ENCODE peak calls at places on chromosomes 3 and 15, in six cellular contexts. D, X, Y, U, E and F are unnamed samples.
A peak's percentile ranks its signal among the peaks of the same experiment; 100 is the strongest.

GRCh38 chr15:49760749-49761148 is 139.9 kb downstream of the DTWD1 start:
- DNase-seq in D (no peak), E (no peak), Y (no peak), U (no peak), X (no peak), F (no peak)

GRCh38 chr3:72158639-72159005 is 373.7 kb upstream of the PROK2 start:
- DNase-seq in E (no peak), X (no peak), D (no peak), Y (no peak), U (no peak), F (no peak)

GRCh38 chr15:93485922-93486327 is 396.9 kb upstream of the RGMA start:
- DNase-seq in Y (no peak), X (no peak), U (no peak), E (no peak), D (no peak), F (no peak)

GRCh38 chr3:173617490-173617889 is 219.9 kb downstream of the NLGN1 start:
- DNase-seq in Y (no peak), D (no peak), U (peak; percentile 4), X (no peak), E (no peak), F (no peak)

GRCh38 chr15:43939070-43939469 is 112.3 kb downstream of the WDR76 start:
- DNase-seq in Y (no peak), D (peak; percentile 25), E (no peak), X (peak; percentile 59), U (peak; percentile 40), F (no peak)

GRCh38 chr15:70435369-70435768 is 328.0 kb downstream of the UACA start:
- DNase-seq in E (no peak), U (no peak), D (no peak), X (no peak), Y (no peak), F (no peak)

GRCh38 chr15:100115711-100116090 is 226.1 kb downstream of the ADAMTS17 start:
- DNase-seq in E (no peak), X (no peak), U (no peak), Y (no peak), D (no peak), F (no peak)

GRCh38 chr3:78857494-78858111 is 910.2 kb downstream of the ROBO1 start:
- DNase-seq in Y (no peak), U (no peak), D (no peak), E (peak; percentile 0), X (no peak), F (no peak)

GRCh38 chr3:71258116-71258515 is 325.4 kb downstream of the FOXP1 start:
- DNase-seq in X (peak; percentile 30), E (no peak), Y (peak; percentile 70), D (peak; percentile 43), U (no peak), F (no peak)

DNA sequence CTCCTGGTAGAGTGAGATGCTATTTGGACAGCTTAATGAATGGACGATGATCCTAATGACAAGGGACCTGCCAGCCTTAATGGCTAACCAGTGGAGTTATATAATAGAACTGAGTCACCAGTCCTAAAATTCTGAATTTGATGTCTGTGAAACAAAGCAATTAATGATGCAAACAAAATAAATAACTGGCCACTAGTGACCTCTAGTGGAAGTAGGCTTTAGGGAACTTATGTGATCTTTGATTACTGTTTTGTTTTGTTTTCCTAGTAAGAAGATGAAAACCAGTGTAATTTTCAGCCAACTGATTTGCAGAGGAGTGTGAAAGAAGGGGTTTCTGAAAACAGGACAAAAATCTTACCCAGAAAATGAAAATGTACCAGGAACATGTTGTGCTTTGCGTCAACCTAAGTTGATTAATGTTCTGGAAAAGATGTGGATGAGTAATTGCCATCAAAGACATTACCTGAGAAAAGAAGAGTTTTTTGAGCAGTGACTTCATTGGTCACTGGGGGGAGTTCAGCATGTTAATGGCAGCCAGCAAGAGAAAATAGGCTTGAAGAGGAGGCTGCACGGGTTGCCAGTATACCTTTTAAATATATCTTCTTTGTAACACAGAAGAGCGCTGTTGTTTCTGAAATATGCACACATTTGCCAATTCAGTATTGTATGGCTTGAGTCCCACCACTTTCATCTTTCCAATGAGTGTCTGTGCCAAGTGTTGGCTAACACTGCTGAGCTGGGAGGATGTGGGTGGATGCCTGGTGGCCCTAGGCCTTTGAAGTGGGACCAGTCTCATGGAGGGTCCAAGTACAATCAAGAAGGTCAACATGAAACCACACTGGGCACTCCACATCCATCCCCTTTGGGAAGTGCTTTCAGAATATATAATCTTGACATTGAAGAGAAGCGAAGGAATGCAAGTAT is 9.3 kb downstream of the VEPH1 start:
- DNase-seq in E (peak; percentile 52), X (peak; percentile 69), U (peak; percentile 12), D (peak; percentile 10), Y (peak; percentile 28), F (peak; percentile 35)
- TF ChIP-seq REST in E (no peak), X (no peak), U (no peak), D (no peak), Y (no peak), F (no peak)

GRCh38 chr3:160931474-160931873 is 173.7 kb downstream of the B3GALNT1 start:
- DNase-seq in X (no peak), E (no peak), U (peak; percentile 32), D (no peak), Y (no peak), F (no peak)
- TF ChIP-seq CTCF in X (no peak), E (no peak), U (no peak), D (no peak), Y (no peak), F (no peak)

DNA sequence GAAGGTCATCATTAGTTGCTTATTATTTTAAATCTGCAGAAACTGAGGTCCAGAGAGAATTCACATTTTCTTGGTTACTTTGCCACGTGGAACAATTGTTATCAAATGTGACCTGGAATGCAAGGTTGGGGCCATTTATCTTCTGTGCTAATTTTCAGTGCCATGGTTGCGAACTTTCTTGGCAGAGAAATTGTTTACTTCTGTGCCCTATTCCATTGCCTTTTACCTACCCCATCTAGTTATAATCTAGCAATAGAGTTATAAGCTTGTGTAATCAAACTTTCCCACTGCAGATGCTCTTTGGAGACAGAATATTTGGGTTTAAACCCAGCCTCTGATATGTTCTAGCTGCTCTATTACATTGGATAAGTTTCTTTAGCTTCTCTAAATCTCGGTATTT is 242.9 kb downstream of the LPP start:
- DNase-seq in U (no peak), E (no peak), X (no peak), Y (no peak), D (no peak), F (no peak)
- H3K4me1 ChIP-seq in U (no peaks in the 10 kb centered on the region), E (no peaks in the 10 kb centered on the region), X (peaks cover 3% of the 10 kb centered on the region), Y (peaks cover 61% of the 10 kb centered on the region), D (peaks cover 24% of the 10 kb centered on the region), F (no peaks in the 10 kb centered on the region)

DNA sequence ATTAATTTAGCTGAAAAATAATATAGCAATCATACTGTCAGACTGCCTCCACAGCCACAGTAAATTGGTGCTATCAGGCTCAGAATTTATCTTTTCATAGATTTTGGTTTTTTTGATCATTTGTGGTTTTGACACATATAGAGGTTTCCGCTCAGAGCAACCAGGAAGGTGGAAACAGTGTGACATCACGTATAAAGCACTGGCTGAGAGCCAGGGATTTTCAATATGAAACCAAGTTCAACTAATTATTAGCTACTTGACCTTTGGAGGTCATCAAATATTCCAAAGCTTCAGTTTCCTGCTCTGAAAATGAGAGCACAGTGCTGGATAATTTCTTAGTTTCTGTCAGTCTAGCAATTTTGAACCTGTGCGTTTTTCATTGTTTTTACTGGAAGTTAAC is 433.8 kb upstream of the SUCLG2 start:
- DNase-seq in D (no peak), E (no peak), Y (no peak), X (no peak), U (no peak), F (no peak)
- TF ChIP-seq REST in D (no peak), E (no peak), Y (no peak), X (no peak), U (no peak), F (no peak)

GRCh38 chr3:37574177-37574958 is 287.3 kb upstream of the CTDSPL start:
- DNase-seq in D (no peak), E (no peak), U (no peak), Y (no peak), X (no peak), F (no peak)

GRCh38 chr3:37569991-37570390 is 291.7 kb upstream of the CTDSPL start:
- DNase-seq in U (no peak), E (no peak), D (no peak), Y (no peak), X (no peak), F (no peak)

GRCh38 chr3:37575284-37575683 is 286.4 kb upstream of the CTDSPL start:
- DNase-seq in U (no peak), E (no peak), D (no peak), Y (no peak), X (no peak), F (no peak)

DNA sequence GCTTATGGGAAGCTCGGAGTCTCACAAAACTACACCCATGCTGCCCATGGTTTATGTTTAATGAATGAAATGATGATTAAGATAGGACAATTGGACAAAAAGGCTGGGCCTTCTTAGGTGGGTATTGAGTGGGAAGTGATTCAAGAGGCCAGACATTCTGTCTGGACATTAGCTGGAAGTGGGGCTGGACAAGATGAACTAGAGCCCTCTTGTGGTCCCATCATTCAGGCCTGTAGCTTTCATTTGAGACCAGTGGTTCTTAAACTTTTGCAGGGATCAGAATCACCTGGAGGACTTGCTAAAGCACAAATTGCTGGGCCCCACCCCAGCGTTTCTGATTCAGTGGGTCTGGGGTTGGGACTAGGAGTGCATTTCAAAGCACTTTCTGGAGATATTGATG is 290.4 kb upstream of the CTDSPL start:
- DNase-seq in X (no peak), E (peak; percentile 6), D (no peak), Y (no peak), U (no peak), F (no peak)
- TF ChIP-seq CTCF in X (no peak), E (peak; percentile 23), D (no peak), Y (no peak), U (no peak), F (peak; percentile 21)

GRCh38 chr3:8460050-8460708 is 41.4 kb upstream of the LMCD1 start:
- DNase-seq in Y (no peak), E (no peak), X (no peak), D (no peak), U (no peak), F (no peak)

GRCh38 chr3:8457039-8457438 is 44.6 kb upstream of the LMCD1 start:
- DNase-seq in Y (no peak), U (no peak), E (no peak), D (no peak), X (no peak), F (no peak)

GRCh38 chr3:8456118-8456811 is 45.4 kb upstream of the LMCD1 start:
- DNase-seq in Y (no peak), U (no peak), E (no peak), D (peak; percentile 58), X (no peak), F (no peak)

GRCh38 chr3:8458711-8459110 is 42.9 kb upstream of the LMCD1 start:
- DNase-seq in U (no peak), Y (no peak), E (no peak), X (no peak), D (no peak), F (no peak)

GRCh38 chr3:8458235-8458634 is 43.4 kb upstream of the LMCD1 start:
- DNase-seq in U (no peak), X (no peak), Y (no peak), E (no peak), D (no peak), F (no peak)
- H3K4me1 ChIP-seq in U (peaks cover 2% of the 10 kb centered on the region), X (no peaks in the 10 kb centered on the region), Y (peaks cover 32% of the 10 kb centered on the region), E (no peaks in the 10 kb centered on the region), D (peaks cover 29% of the 10 kb centered on the region), F (no peaks in the 10 kb centered on the region)